ENCODE peak calls at places on chromosomes 16 and 17, in ten cellular contexts. One of them, this sample, is unnamed.

GRCh38 chr17:46159686-46160085 is 33.5 kb downstream of the KANSL1 start:
- DNase-seq in activated T-cell treated with anti-CD3 and anti-CD28 coated beads for 1 hour: no peak
- DNase-seq in epithelial cell of esophagus: peak; percentile 36
- DNase-seq in nucleus accumbens: no peak
- DNase-seq in COR-L47: no peak
- DNase-seq in HFFc6: peak; percentile 52
- DNase-seq in Right ventricle myocardium superior: no peak
- DNase-seq in EL: peak; percentile 84
- DNase-seq in endothelial cell: no peak
- DNase-seq in small intestine: no peak
- DNase-seq in this sample: no peak

GRCh38 chr17:44970136-44970737 is 2.1 kb upstream of the C1QL1 start:
- DNase-seq in activated T-cell treated with anti-CD3 and anti-CD28 coated beads for 1 hour: no peak
- DNase-seq in epithelial cell of esophagus: no peak
- DNase-seq in nucleus accumbens: no peak
- DNase-seq in COR-L47: no peak
- DNase-seq in HFFc6: no peak
- DNase-seq in Right ventricle myocardium superior: peak; percentile 59
- DNase-seq in EL: peak; percentile 44
- DNase-seq in endothelial cell: no peak
- DNase-seq in small intestine: no peak
- DNase-seq in this sample: no peak

GRCh38 chr16:86396918-86397317 is 113.4 kb upstream of the FOXF1 start:
- DNase-seq in activated T-cell treated with anti-CD3 and anti-CD28 coated beads for 1 hour: no peak
- DNase-seq in epithelial cell of esophagus: no peak
- DNase-seq in nucleus accumbens: no peak
- DNase-seq in COR-L47: no peak
- DNase-seq in HFFc6: peak; percentile 96
- DNase-seq in Right ventricle myocardium superior: no peak
- DNase-seq in EL: peak; percentile 94
- DNase-seq in endothelial cell: no peak
- DNase-seq in small intestine: no peak
- DNase-seq in this sample: no peak

GRCh38 chr17:73933871-73934270 is 269.6 kb upstream of the RPL38 start:
- DNase-seq in activated T-cell treated with anti-CD3 and anti-CD28 coated beads for 1 hour: no peak
- DNase-seq in epithelial cell of esophagus: no peak
- DNase-seq in nucleus accumbens: no peak
- DNase-seq in COR-L47: no peak
- DNase-seq in HFFc6: no peak
- DNase-seq in Right ventricle myocardium superior: no peak
- DNase-seq in EL: no peak
- DNase-seq in endothelial cell: no peak
- DNase-seq in small intestine: no peak
- DNase-seq in this sample: no peak

GRCh38 chr16:66408181-66409048 is 18.7 kb upstream of the BEAN1 start:
- DNase-seq in activated T-cell treated with anti-CD3 and anti-CD28 coated beads for 1 hour: no peak
- DNase-seq in epithelial cell of esophagus: peak; percentile 97
- DNase-seq in nucleus accumbens: no peak
- DNase-seq in COR-L47: no peak
- DNase-seq in HFFc6: peak; percentile 75
- DNase-seq in Right ventricle myocardium superior: no peak
- DNase-seq in EL: peak; percentile 63
- DNase-seq in endothelial cell: peak; percentile 49
- DNase-seq in small intestine: peak; percentile 34
- DNase-seq in this sample: no peak

GRCh38 chr17:65283704-65284103 is 146.5 kb downstream of the RGS9 start:
- DNase-seq in activated T-cell treated with anti-CD3 and anti-CD28 coated beads for 1 hour: no peak
- DNase-seq in epithelial cell of esophagus: peak; percentile 8
- DNase-seq in nucleus accumbens: no peak
- DNase-seq in COR-L47: no peak
- DNase-seq in HFFc6: no peak
- DNase-seq in Right ventricle myocardium superior: no peak
- DNase-seq in EL: peak; percentile 29
- DNase-seq in endothelial cell: no peak
- DNase-seq in small intestine: peak; percentile 38
- DNase-seq in this sample: no peak

GRCh38 chr16:85329059-85329812 is 217.0 kb upstream of the CIBAR2 start:
- DNase-seq in activated T-cell treated with anti-CD3 and anti-CD28 coated beads for 1 hour: no peak
- DNase-seq in epithelial cell of esophagus: no peak
- DNase-seq in nucleus accumbens: no peak
- DNase-seq in COR-L47: peak; percentile 96
- DNase-seq in HFFc6: no peak
- DNase-seq in Right ventricle myocardium superior: no peak
- DNase-seq in EL: no peak
- DNase-seq in endothelial cell: no peak
- DNase-seq in small intestine: peak; percentile 83
- DNase-seq in this sample: no peak

GRCh38 chr16:89338863-89339262 is 121.4 kb downstream of the ZNF778 start:
- DNase-seq in activated T-cell treated with anti-CD3 and anti-CD28 coated beads for 1 hour: no peak
- DNase-seq in epithelial cell of esophagus: no peak
- DNase-seq in nucleus accumbens: no peak
- DNase-seq in COR-L47: no peak
- DNase-seq in HFFc6: no peak
- DNase-seq in Right ventricle myocardium superior: no peak
- DNase-seq in EL: no peak
- DNase-seq in endothelial cell: no peak
- DNase-seq in small intestine: peak; percentile 84
- DNase-seq in this sample: no peak

This sample was measured in spleen.